ENCODE peak calls at places on chromosomes 4 and X, in six cellular contexts. A is stomach, O is K562, L is transverse colon, W is SK-N-SH, I is spleen. G is an unnamed sample.

GRCh38 chr4:6946497-6946896 is 36.9 kb downstream of the TBC1D14 start:
- DNase-seq in A (no peak), O (no peak), L (no peak), W (no peak), I (no peak), G (no peak)

GRCh38 chr4:119861731-119862130 is 204.9 kb downstream of the MAD2L1 start:
- DNase-seq in A (no peak), O (no peak), L (no peak), W (no peak), I (no peak), G (no peak)

GRCh38 chr4:113347245-113347644 is 297.8 kb downstream of the ANK2 start:
- DNase-seq in A (no peak), O (no peak), L (no peak), W (no peak), I (no peak), G (no peak)

GRCh38 chr4:182141623-182142022 is 101.6 kb upstream of the TENM3 start:
- DNase-seq in A (no peak), O (no peak), L (no peak), W (no peak), I (no peak), G (no peak)

GRCh38 chr4:76781698-76782595 is 116.0 kb downstream of the SOWAHB start:
- DNase-seq in A (no peak), O (no peak), L (no peak), W (no peak), I (no peak), G (peak)

GRCh38 chrX:10859353-10859752 is 239.0 kb upstream of the MID1 start:
- DNase-seq in A (no peak), O (no peak), L (no peak), W (no peak), I (no peak), G (no peak)

GRCh38 chr4:27217261-27217769 is 356.7 kb downstream of the STIM2 start:
- DNase-seq in A (no peak), O (no peak), L (no peak), W (no peak), I (no peak), G (no peak)

GRCh38 chr4:188127157-188127874 is 11.9 kb upstream of the TRIML1 start:
- DNase-seq in A (no peak), O (no peak), L (no peak), W (no peak), I (no peak), G (no peak)

GRCh38 chr4:95129708-95130343 is 372.1 kb downstream of the BMPR1B start:
- DNase-seq in A (no peak), O (peak), L (no peak), W (no peak), I (no peak), G (peak)

GRCh38 chr4:127521463-127521862 is 111.3 kb upstream of the INTU start:
- DNase-seq in A (no peak), O (no peak), L (no peak), W (no peak), I (no peak), G (no peak)

GRCh38 chr4:120215350-120215749 is 148.7 kb upstream of the MAD2L1 start:
- DNase-seq in A (no peak), O (no peak), L (no peak), W (no peak), I (no peak), G (no peak)

GRCh38 chr4:170875868-170876267 is 786.1 kb upstream of the AADAT start:
- DNase-seq in A (no peak), O (no peak), L (no peak), W (peak), I (no peak), G (no peak)

GRCh38 chr4:8108261-8108660 is 50.4 kb downstream of the ABLIM2 start:
- DNase-seq in A (peak), O (no peak), L (peak), W (no peak), I (no peak), G (no peak)

GRCh38 chr4:15920723-15921591 is 17.6 kb downstream of the FGFBP1 start:
- DNase-seq in A (peak), O (no peak), L (peak), W (no peak), I (no peak), G (peak)

GRCh38 chrX:21986596-21986995 is 45.5 kb upstream of the PHEX start:
- DNase-seq in A (no peak), O (no peak), L (no peak), W (no peak), I (no peak), G (no peak)

GRCh38 chr4:3677671-3678070 is 88.5 kb upstream of the ADRA2C start:
- DNase-seq in A (no peak), O (no peak), L (no peak), W (no peak), I (peak), G (no peak)

GRCh38 chr4:10369517-10369916 is 87.7 kb downstream of the ZNF518B start:
- DNase-seq in A (no peak), O (no peak), L (no peak), W (no peak), I (no peak), G (no peak)

GRCh38 chr4:23614284-23614892 is 275.5 kb downstream of the PPARGC1A start:
- DNase-seq in A (no peak), O (peak), L (no peak), W (peak), I (no peak), G (no peak)

GRCh38 chrX:23616361-23616760 is 50.9 kb upstream of the PRDX4 start:
- DNase-seq in A (no peak), O (peak), L (no peak), W (peak), I (no peak), G (no peak)

GRCh38 chrX:68433155-68433980 is at the start of gene OPHN1:
- DNase-seq in A (peak), O (peak), L (peak), W (peak), I (peak), G (peak)

GRCh38 chr4:103721251-103721650 is 1.5 kb upstream of the TACR3 start:
- DNase-seq in A (no peak), O (no peak), L (no peak), W (no peak), I (no peak), G (no peak)

GRCh38 chr4:182337366-182337765 is 94.2 kb downstream of the TENM3 start:
- DNase-seq in A (no peak), O (no peak), L (no peak), W (no peak), I (no peak), G (no peak)

GRCh38 chr4:184838249-184839074 is 12.7 kb upstream of the ACSL1 start:
- DNase-seq in A (no peak), O (peak), L (no peak), W (no peak), I (no peak), G (peak)

GRCh38 chrX:10821293-10821692 is 200.9 kb upstream of the MID1 start:
- DNase-seq in A (no peak), O (no peak), L (no peak), W (no peak), I (no peak), G (no peak)

GRCh38 chr4:1264942-1265341 is 16.0 kb upstream of the CTBP1 start:
- DNase-seq in A (no peak), O (no peak), L (no peak), W (no peak), I (no peak), G (no peak)

GRCh38 chr4:149914521-149915115 is 99.0 kb upstream of the IQCM start:
- DNase-seq in A (no peak), O (peak), L (peak), W (peak), I (no peak), G (no peak)

GRCh38 chr4:165201806-165202205 is 5.6 kb upstream of the KLHL2 start:
- DNase-seq in A (no peak), O (no peak), L (no peak), W (no peak), I (no peak), G (no peak)

GRCh38 chr4:12879500-12879899 is 604.6 kb downstream of the RAB28 start:
- DNase-seq in A (no peak), O (no peak), L (no peak), W (no peak), I (no peak), G (no peak)

GRCh38 chrX:1763294-1763693 is 148.4 kb downstream of the ASMT start:
- DNase-seq in A (no peak), O (no peak), L (no peak), W (no peak), I (no peak), G (no peak)

GRCh38 chrX:23908219-23909003 is 605 bp downstream of the CXorf58 start:
- DNase-seq in A (no peak), O (peak), L (no peak), W (no peak), I (no peak), G (no peak)

GRCh38 chr4:120733968-120734367 is 188.6 kb downstream of the PRDM5 start:
- DNase-seq in A (no peak), O (no peak), L (no peak), W (no peak), I (no peak), G (no peak)

GRCh38 chrX:12227412-12228041 is 89.3 kb downstream of the FRMPD4 start:
- DNase-seq in A (no peak), O (no peak), L (no peak), W (no peak), I (no peak), G (no peak)

GRCh38 chr4:3442959-3443749 is 1.4 kb downstream of the HGFAC start:
- DNase-seq in A (peak), O (peak), L (peak), W (peak), I (peak), G (peak)

GRCh38 chr4:169957785-169958184 is 68.4 kb downstream of the MFAP3L start:
- DNase-seq in A (no peak), O (no peak), L (no peak), W (no peak), I (no peak), G (no peak)

GRCh38 chr4:141389649-141390048 is 169.0 kb downstream of the ZNF330 start:
- DNase-seq in A (no peak), O (no peak), L (no peak), W (no peak), I (no peak), G (no peak)

GRCh38 chr4:139691-140090 is 15.4 kb downstream of the ZNF718 start:
- DNase-seq in A (no peak), O (no peak), L (no peak), W (no peak), I (no peak), G (no peak)

GRCh38 chrX:17860811-17861495 is at the start of gene RAI2:
- DNase-seq in A (peak), O (peak), L (peak), W (peak), I (no peak), G (peak)

GRCh38 chr4:2441393-2442174 is 22.8 kb downstream of the CFAP99 start:
- DNase-seq in A (peak), O (peak), L (peak), W (peak), I (peak), G (no peak)

GRCh38 chr4:80680934-80681333 is 345.4 kb downstream of the CFAP299 start:
- DNase-seq in A (no peak), O (no peak), L (no peak), W (no peak), I (no peak), G (no peak)

DNA sequence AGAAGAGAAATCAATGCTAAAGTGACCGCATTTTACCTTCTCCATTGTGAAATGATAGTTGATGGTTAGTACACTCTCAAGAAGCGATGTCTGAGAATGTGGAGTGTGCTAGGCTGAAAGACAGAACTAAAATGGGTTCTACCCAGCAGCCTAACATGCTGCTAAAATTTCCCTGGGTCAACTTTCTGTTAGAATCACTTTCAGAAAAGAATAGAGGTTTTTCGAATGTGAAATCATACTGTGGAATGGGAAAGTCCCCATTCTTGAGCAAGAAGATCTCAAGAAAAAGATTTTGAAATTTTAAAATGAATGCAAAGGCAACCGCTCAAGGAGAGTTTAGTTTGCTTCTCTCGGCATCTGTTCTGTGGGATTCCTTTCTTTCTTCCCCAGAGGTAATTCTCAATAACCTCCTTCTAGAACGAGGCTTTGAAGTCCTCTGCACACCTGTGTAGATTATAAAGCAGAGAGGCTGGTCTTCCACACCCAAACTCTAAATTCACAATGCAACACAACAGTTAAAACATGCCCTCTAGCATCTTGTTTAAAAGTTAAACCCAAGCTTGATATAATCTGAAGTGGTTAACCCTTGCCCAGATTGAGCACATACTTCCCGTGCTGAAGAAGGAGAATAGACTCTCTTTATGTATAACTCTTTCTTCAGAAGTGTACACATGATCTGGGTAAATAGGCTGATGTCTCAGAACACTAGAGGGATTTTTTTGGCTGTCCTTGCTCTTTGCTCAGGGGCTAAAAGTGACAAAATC is 208.7 kb upstream of the KLF3 start:
- DNase-seq in A (no peak), O (no peak), L (no peak), W (no peak), I (no peak), G (no peak)
- H3K27ac ChIP-seq in A (no peak), O (no peak), L (no peak), W (no peak), I (no peak), G (no peak)

GRCh38 chr4:61180405-61180804 is 19.7 kb upstream of the ADGRL3 start:
- DNase-seq in A (no peak), O (no peak), L (no peak), W (no peak), I (no peak), G (no peak)
- H3K4me3 ChIP-seq in A (no peak), O (no peak), L (no peak), W (no peak), I (no peak), G (no peak)

DNA sequence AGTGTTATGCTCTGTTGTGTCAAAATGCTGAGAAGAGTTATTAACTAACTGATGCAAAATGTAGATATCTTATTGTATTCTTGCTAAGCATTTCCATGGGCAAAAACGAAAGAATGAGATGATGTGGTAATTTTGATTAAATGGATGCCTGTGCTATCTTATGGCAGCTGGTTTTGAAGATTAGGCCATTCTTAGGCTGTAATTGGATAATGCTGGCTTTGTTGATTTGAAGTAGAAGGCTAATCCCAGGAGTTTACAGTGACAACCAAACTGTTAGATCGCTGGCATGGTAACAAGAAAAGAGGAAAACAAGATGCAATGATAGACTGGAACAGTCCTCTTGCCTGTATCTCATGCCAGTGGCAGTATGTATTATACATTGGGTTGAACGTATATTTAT is 74.1 kb upstream of the WDR44 start:
- DNase-seq in A (no peak), O (peak), L (no peak), W (peak), I (no peak), G (no peak)
- TF ChIP-seq POLR2AphosphoS5 in A (no peak), O (peak), L (no peak), W (no peak), I (no peak), G (no peak)

GRCh38 chr4:168433576-168433975 is 46.7 kb downstream of the DDX60L start:
- DNase-seq in A (no peak), O (no peak), L (no peak), W (no peak), I (no peak), G (no peak)
- H3K27ac ChIP-seq in A (no peak), O (no peak), L (no peak), W (no peak), I (no peak), G (no peak)

GRCh38 chr4:143360838-143361237 is 24.2 kb downstream of the GAB1 start:
- DNase-seq in A (no peak), O (no peak), L (no peak), W (no peak), I (no peak), G (no peak)

GRCh38 chr4:143359794-143360193 is 23.1 kb downstream of the GAB1 start:
- DNase-seq in A (no peak), O (no peak), L (no peak), W (no peak), I (no peak), G (no peak)

GRCh38 chr4:143358419-143358818 is 21.7 kb downstream of the GAB1 start:
- DNase-seq in A (no peak), O (no peak), L (no peak), W (no peak), I (no peak), G (no peak)

GRCh38 chr4:143357161-143357845 is 20.6 kb downstream of the GAB1 start:
- DNase-seq in A (no peak), O (no peak), L (peak), W (no peak), I (no peak), G (no peak)

GRCh38 chr4:143358923-143359694 is 22.4 kb downstream of the GAB1 start:
- DNase-seq in A (peak), O (no peak), L (peak), W (no peak), I (peak), G (peak)
- H3K4me3 ChIP-seq in A (no peak), O (no peak), L (no peak), W (peak), I (no peak), G (no peak)

GRCh38 chr4:42339935-42340406 is 57.3 kb upstream of the SHISA3 start:
- DNase-seq in A (no peak), O (no peak), L (no peak), W (no peak), I (no peak), G (no peak)
- TF ChIP-seq POLR2AphosphoS5 in A (no peak), O (no peak), L (no peak), W (no peak), I (peak), G (no peak)

GRCh38 chr4:147811878-147812277 is 80.0 kb downstream of the ARHGAP10 start:
- DNase-seq in A (no peak), O (no peak), L (no peak), W (no peak), I (no peak), G (no peak)

GRCh38 chr4:147809171-147809570 is 77.3 kb downstream of the ARHGAP10 start:
- DNase-seq in A (no peak), O (no peak), L (no peak), W (no peak), I (no peak), G (no peak)

GRCh38 chr4:147813107-147813773 is 81.4 kb downstream of the ARHGAP10 start:
- DNase-seq in A (no peak), O (no peak), L (no peak), W (no peak), I (no peak), G (no peak)

GRCh38 chr4:147814334-147814733 is 82.4 kb downstream of the ARHGAP10 start:
- DNase-seq in A (no peak), O (no peak), L (no peak), W (no peak), I (no peak), G (no peak)

GRCh38 chr4:147808447-147808846 is 76.6 kb downstream of the ARHGAP10 start:
- DNase-seq in A (no peak), O (no peak), L (no peak), W (no peak), I (no peak), G (no peak)
- H3K27ac ChIP-seq in A (no peak), O (no peak), L (no peak), W (no peak), I (no peak), G (no peak)

GRCh38 chr4:98656443-98656842 is 2.0 kb downstream of the TSPAN5 start:
- DNase-seq in A (no peak), O (no peak), L (no peak), W (peak), I (no peak), G (no peak)

GRCh38 chr4:98657531-98658286 is 702 bp downstream of the TSPAN5 start:
- DNase-seq in A (no peak), O (peak), L (peak), W (peak), I (peak), G (no peak)

GRCh38 chr4:98659741-98660507 is 1.5 kb upstream of the TSPAN5 start:
- DNase-seq in A (no peak), O (no peak), L (no peak), W (no peak), I (no peak), G (no peak)

GRCh38 chr4:98659106-98659592 is 738 bp upstream of the TSPAN5 start:
- DNase-seq in A (no peak), O (no peak), L (no peak), W (no peak), I (no peak), G (no peak)

DNA sequence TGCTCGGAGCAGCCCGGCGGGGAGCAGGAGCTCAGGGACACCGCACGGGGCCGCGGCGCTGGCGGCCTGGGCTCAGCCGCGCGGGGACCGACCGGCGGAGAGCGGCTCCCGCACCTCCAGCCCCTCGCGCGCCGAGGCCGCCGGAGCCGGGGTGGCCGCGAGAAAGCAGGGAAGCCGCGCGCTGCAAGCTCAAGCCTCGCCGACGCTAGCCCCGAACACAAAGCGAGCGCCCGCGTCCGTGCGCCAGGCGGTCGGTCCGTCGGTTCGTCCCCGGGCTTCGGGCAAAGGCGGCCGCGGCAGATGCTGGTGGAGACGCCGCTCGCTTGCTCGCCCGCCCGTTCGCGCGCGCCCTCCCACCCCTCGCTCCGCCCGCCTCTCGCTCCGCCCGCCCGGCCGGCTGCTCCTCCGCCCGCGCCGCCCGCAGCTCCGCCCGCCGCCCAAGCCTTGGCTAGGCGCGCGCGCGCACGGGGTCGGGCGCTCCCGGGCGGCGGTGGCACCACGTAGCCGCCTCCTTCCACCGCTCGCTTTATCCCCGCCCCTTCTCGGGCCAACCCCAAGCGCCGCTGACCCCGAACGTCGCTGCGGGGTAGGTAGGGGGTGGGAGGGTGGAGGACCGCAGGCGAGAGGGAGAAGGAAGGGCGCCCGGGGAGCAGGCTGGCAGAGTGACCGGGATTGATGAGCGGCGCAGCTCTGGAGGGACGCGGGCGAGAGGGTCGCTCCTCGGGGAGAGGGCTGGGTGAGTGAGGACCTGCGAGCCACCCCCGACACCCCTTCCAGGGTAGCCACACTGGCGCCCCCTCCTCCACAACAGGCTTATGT is at the start of gene TSPAN5:
- DNase-seq in A (peak), O (peak), L (peak), W (peak), I (peak), G (peak)
- H3K4me3 ChIP-seq in A (peak), O (peak), L (peak), W (peak), I (peak), G (peak)

G was measured in prostate gland.